ENCODE peak calls at places on chromosome 10, in seven cellular contexts. E is ovary, F is A549, D is tibial nerve, K is HepG2, S is sigmoid colon, R is transverse colon. V is an unnamed sample.

GRCh38 chr10:100886946-100887345 is 25.8 kb upstream of the SLF2 start:
- DNase-seq in E (peak), F (no peak), D (peak), K (no peak), S (peak), R (no peak), V (no peak)

GRCh38 chr10:19843487-19843886 is 27.3 kb downstream of the PLXDC2 start:
- DNase-seq in E (no peak), F (no peak), D (no peak), K (no peak), S (no peak), R (no peak), V (no peak)

GRCh38 chr10:110706690-110707098 is 62.6 kb downstream of the RBM20 start:
- DNase-seq in E (no peak), F (no peak), D (no peak), K (no peak), S (no peak), R (no peak), V (no peak)

GRCh38 chr10:118241229-118242137 is 100.6 kb downstream of the FAM204A start:
- DNase-seq in E (peak), F (peak), D (peak), K (peak), S (peak), R (peak), V (peak)

GRCh38 chr10:106619353-106619752 is 545.2 kb downstream of the SORCS1 start:
- DNase-seq in E (no peak), F (no peak), D (no peak), K (no peak), S (no peak), R (no peak), V (no peak)

GRCh38 chr10:1610986-1611770 is 126.1 kb downstream of the ADARB2 start:
- DNase-seq in E (no peak), F (no peak), D (no peak), K (no peak), S (no peak), R (no peak), V (no peak)

GRCh38 chr10:44975487-44976331 is 2.9 kb downstream of the DEPP1 start:
- DNase-seq in E (peak), F (no peak), D (no peak), K (peak), S (peak), R (peak), V (peak)

GRCh38 chr10:4529266-4529665 is 296.7 kb upstream of the AKR1E2 start:
- DNase-seq in E (no peak), F (no peak), D (no peak), K (no peak), S (no peak), R (no peak), V (no peak)

GRCh38 chr10:118106426-118106825 is 59.7 kb upstream of the RAB11FIP2 start:
- DNase-seq in E (no peak), F (no peak), D (no peak), K (peak), S (no peak), R (no peak), V (no peak)

GRCh38 chr10:73209705-73210104 is 37.4 kb downstream of the DNAJC9 start:
- DNase-seq in E (no peak), F (no peak), D (no peak), K (no peak), S (no peak), R (no peak), V (no peak)

GRCh38 chr10:100930368-100930767 is 17.6 kb downstream of the SLF2 start:
- DNase-seq in E (no peak), F (peak), D (no peak), K (peak), S (no peak), R (no peak), V (no peak)

GRCh38 chr10:124626759-124627380 is 117.3 kb downstream of the FAM53B start:
- DNase-seq in E (no peak), F (no peak), D (no peak), K (no peak), S (no peak), R (peak), V (peak)

GRCh38 chr10:1404236-1404952 is 332.9 kb downstream of the ADARB2 start:
- DNase-seq in E (no peak), F (no peak), D (no peak), K (no peak), S (no peak), R (no peak), V (peak)

GRCh38 chr10:79038841-79039201 is 29.9 kb upstream of the ZMIZ1 start:
- DNase-seq in E (peak), F (no peak), D (no peak), K (no peak), S (peak), R (no peak), V (no peak)

GRCh38 chr10:47043928-47044544 is 132.8 kb downstream of the PTPN20 start:
- DNase-seq in E (peak), F (no peak), D (no peak), K (no peak), S (no peak), R (no peak), V (no peak)

GRCh38 chr10:77836299-77836820 is 90.2 kb downstream of the DLG5 start:
- DNase-seq in E (no peak), F (no peak), D (peak), K (no peak), S (no peak), R (peak), V (peak)

GRCh38 chr10:58267713-58268453 is at the start of gene IPMK:
- DNase-seq in E (peak), F (peak), D (peak), K (peak), S (peak), R (peak), V (peak)

GRCh38 chr10:58400609-58401008 is 15.4 kb downstream of the TFAM start:
- DNase-seq in E (no peak), F (no peak), D (no peak), K (no peak), S (no peak), R (no peak), V (no peak)

GRCh38 chr10:58972576-58973234 is 203.7 kb upstream of the PHYHIPL start:
- DNase-seq in E (no peak), F (no peak), D (no peak), K (no peak), S (no peak), R (no peak), V (no peak)

GRCh38 chr10:89119651-89120050 is 87.5 kb downstream of the CH25H start:
- DNase-seq in E (no peak), F (no peak), D (no peak), K (no peak), S (no peak), R (no peak), V (no peak)

DNA sequence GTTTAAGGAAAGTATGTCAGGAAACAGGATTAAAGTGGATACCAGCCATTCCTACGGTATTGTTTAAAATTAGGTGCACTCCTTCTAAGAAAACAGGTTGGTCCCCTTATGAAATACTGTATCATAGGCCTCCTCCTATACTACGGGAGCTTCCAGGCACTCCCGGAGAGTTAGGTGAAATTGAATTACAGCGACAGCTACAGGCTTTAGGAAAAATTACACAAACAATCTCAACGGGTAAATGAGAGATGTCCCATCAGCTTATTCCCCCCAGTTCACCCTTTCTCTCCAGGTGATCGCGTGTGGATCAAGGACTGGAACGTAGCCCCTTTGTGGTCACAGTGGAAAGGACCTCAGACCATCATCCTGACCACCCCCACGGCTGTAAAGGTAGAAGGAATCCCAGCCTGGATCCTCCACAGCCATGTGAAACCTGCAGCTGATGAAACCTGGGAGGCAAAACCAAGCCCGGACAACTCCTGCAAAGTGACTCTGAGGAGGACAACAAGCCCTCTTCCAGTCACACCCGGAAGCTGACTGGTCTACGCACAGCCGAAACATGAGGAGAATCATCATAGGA is 25.1 kb upstream of the GHITM start:
- DNase-seq in E (no peak), F (no peak), D (no peak), K (peak), S (no peak), R (no peak), V (no peak)
- TF ChIP-seq CTCF in E (no peak), F (peak), D (no peak), K (peak), S (no peak), R (no peak), V (no peak)

DNA sequence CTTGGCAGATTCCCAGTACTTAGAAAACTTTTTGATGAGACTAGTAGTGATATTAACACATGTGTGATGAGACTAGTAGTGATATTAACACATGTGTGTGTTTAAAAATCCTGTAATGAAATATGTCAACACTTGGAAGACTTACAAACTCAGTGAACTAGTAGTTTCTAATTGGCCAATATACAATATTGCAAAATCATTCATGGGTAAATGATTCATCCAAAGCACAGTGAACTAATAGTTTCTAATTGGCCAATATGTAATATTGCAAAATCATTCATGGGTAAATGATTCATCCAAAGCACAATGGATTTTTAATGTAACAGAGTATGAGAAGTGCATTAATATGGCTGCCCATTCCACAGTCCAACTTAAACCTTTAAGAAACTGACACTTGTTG is 77.8 kb downstream of the ATAD1 start:
- DNase-seq in E (no peak), F (no peak), D (no peak), K (peak), S (no peak), R (no peak), V (no peak)
- TF ChIP-seq EP300 in E (no peak), F (no peak), D (peak), K (no peak), S (no peak), R (no peak), V (no peak)

DNA sequence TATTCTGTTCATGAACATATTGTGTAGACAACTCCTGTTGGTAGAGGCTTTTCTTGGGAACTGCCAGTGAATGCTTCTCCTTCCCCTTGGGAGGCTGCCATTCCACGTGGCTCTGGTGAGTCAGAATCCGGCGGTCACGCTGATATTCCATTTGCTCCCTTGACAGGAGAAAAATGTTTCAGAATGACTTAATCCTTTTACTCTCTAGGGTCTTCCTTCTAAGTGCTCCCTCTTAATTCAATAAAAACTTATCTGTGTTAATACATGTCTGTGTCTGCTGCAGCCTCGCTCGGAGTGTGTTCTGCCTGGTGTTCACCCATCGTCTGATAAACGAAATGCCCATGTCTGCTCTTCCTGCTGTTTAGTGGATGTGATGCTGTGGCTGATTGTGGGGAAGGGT is 278.6 kb downstream of the ARHGAP12 start:
- DNase-seq in E (peak), F (no peak), D (peak), K (no peak), S (peak), R (peak), V (no peak)
- H3K4me3 ChIP-seq in E (peak), F (no peak), D (no peak), K (no peak), S (peak), R (no peak), V (no peak)

GRCh38 chr10:70331486-70332268 is 47.9 kb upstream of the NPFFR1 start:
- DNase-seq in E (no peak), F (peak), D (no peak), K (peak), S (peak), R (peak), V (peak)
- TF ChIP-seq CTCF in E (no peak), F (no peak), D (peak), K (peak), S (no peak), R (no peak), V (no peak)